ENCODE peak calls at places on chromosomes 13 and 19, in four cellular contexts. One of them, this sample, is unnamed.

GRCh38 chr13:112991611-112992010 is 22.6 kb downstream of the MCF2L start:
- DNase-seq in left colon: no peak
- DNase-seq in ELF-1: no peak
- DNase-seq in right lobe of liver: no peak
- DNase-seq in this sample: no peak

GRCh38 chr19:37506387-37507166 is at the start of gene ZNF793:
- DNase-seq in left colon: peak
- DNase-seq in ELF-1: peak
- DNase-seq in right lobe of liver: peak
- DNase-seq in this sample: no peak

GRCh38 chr19:41935781-41936415 is 7.6 kb upstream of the ERFL start:
- DNase-seq in left colon: no peak
- DNase-seq in ELF-1: no peak
- DNase-seq in right lobe of liver: no peak
- DNase-seq in this sample: no peak

GRCh38 chr19:5073153-5073844 is 104.4 kb downstream of the KDM4B start:
- DNase-seq in left colon: no peak
- DNase-seq in ELF-1: peak
- DNase-seq in right lobe of liver: no peak
- DNase-seq in this sample: no peak

GRCh38 chr13:108322206-108322824 is 52.8 kb downstream of the TNFSF13B start:
- DNase-seq in left colon: no peak
- DNase-seq in ELF-1: no peak
- DNase-seq in right lobe of liver: no peak
- DNase-seq in this sample: peak

GRCh38 chr13:53136554-53136953 is 107.9 kb downstream of the OLFM4 start:
- DNase-seq in left colon: no peak
- DNase-seq in ELF-1: no peak
- DNase-seq in right lobe of liver: no peak
- DNase-seq in this sample: no peak

GRCh38 chr19:12665646-12666304 is 767 bp downstream of the MAN2B1 start:
- DNase-seq in left colon: no peak
- DNase-seq in ELF-1: no peak
- DNase-seq in right lobe of liver: no peak
- DNase-seq in this sample: no peak

GRCh38 chr19:40713939-40714338 is 2.7 kb downstream of the COQ8B start:
- DNase-seq in left colon: no peak
- DNase-seq in ELF-1: no peak
- DNase-seq in right lobe of liver: no peak
- DNase-seq in this sample: no peak

GRCh38 chr19:18204394-18205179 is 745 bp upstream of the RAB3A start:
- DNase-seq in left colon: no peak
- DNase-seq in ELF-1: no peak
- DNase-seq in right lobe of liver: peak
- DNase-seq in this sample: no peak